ENCODE peak calls at places on chromosomes 1 and 21, in eight cellular contexts. J is NCI-H1105 treated with DMSO at 0.1 percent for 48 hours; D is effector memory CD8-positive, alpha-beta T cell; N is GM20000; B is stimulated activated CD4-positive, alpha-beta T cell treated with anti-CD3 and anti-CD28 coated beads, Interleukin-1b, Interleukin-23, amount 100 ng/mL, for 4 hours; S is CMK; Q is RPMI7951; U is PC-9. H is an unnamed sample.

GRCh38 chr21:26966360-26966977 is 419 bp downstream of the ADAMTS5 start:
- DNase-seq in J (no peak), D (no peak), N (no peak), B (no peak), S (no peak), Q (peak; percentile 7), U (no peak), H (peak; percentile 24)

GRCh38 chr1:84247425-84248220 is 53.9 kb upstream of the SAMD13 start:
- DNase-seq in J (no peak), D (peak; percentile 15), N (no peak), B (no peak), S (no peak), Q (peak; percentile 99), U (peak; percentile 96), H (peak; percentile 96)

GRCh38 chr1:212285685-212286436 is 651 bp downstream of the PPP2R5A start:
- DNase-seq in J (peak; percentile 62), D (peak; percentile 70), N (peak; percentile 69), B (peak; percentile 61), S (no peak), Q (peak; percentile 46), U (peak; percentile 49), H (peak; percentile 48)

GRCh38 chr1:180598333-180598979 is 33.4 kb upstream of the XPR1 start:
- DNase-seq in J (no peak), D (no peak), N (no peak), B (no peak), S (no peak), Q (no peak), U (no peak), H (no peak)

GRCh38 chr21:42302292-42302650 is 12.9 kb downstream of the TFF3 start:
- DNase-seq in J (no peak), D (no peak), N (no peak), B (no peak), S (no peak), Q (no peak), U (no peak), H (no peak)

GRCh38 chr21:28986677-28987076 is 6.0 kb downstream of the LTN1 start:
- DNase-seq in J (no peak), D (no peak), N (no peak), B (no peak), S (no peak), Q (no peak), U (no peak), H (no peak)

GRCh38 chr1:11842154-11843041 is 5.2 kb downstream of the NPPA start:
- DNase-seq in J (no peak), D (no peak), N (peak; percentile 49), B (no peak), S (peak; percentile 99), Q (no peak), U (no peak), H (no peak)

GRCh38 chr1:25629836-25630235 is 13.2 kb downstream of the MAN1C1 start:
- DNase-seq in J (no peak), D (no peak), N (no peak), B (no peak), S (no peak), Q (peak; percentile 65), U (peak; percentile 63), H (no peak)

GRCh38 chr1:211532086-211532439 is 40.1 kb upstream of the RD3 start:
- DNase-seq in J (no peak), D (no peak), N (no peak), B (no peak), S (no peak), Q (no peak), U (no peak), H (no peak)

GRCh38 chr1:201015551-201016091 is 7.9 kb downstream of the KIF21B start:
- DNase-seq in J (no peak), D (no peak), N (no peak), B (no peak), S (peak; percentile 92), Q (peak; percentile 26), U (peak; percentile 22), H (peak; percentile 17)

GRCh38 chr21:29359718-29360117 is 61.0 kb downstream of the BACH1 start:
- DNase-seq in J (no peak), D (no peak), N (no peak), B (no peak), S (no peak), Q (no peak), U (no peak), H (peak; percentile 48)

GRCh38 chr1:41030872-41031616 is 9.5 kb upstream of the SLFNL1 start:
- DNase-seq in J (no peak), D (no peak), N (no peak), B (no peak), S (no peak), Q (no peak), U (no peak), H (no peak)

H was measured in cardiac fibroblast.